ENCODE peak calls at places on chromosomes 6 and 20, in four cellular contexts. V is M059J, T is endothelial cell, I is esophagus squamous epithelium. N is an unnamed sample.

GRCh38 chr6:129102741-129103140 is 219.8 kb downstream of the LAMA2 start:
- DNase-seq in V (no peak), T (no peak), I (no peak), N (no peak)

GRCh38 chr20:4607287-4607713 is 114.4 kb upstream of the PRND start:
- DNase-seq in V (peak), T (peak), I (no peak), N (peak)

GRCh38 chr6:85465762-85466161 is 15.9 kb downstream of the NT5E start:
- DNase-seq in V (peak), T (no peak), I (no peak), N (no peak)

GRCh38 chr6:157631388-157631787 is 191.7 kb upstream of the SNX9 start:
- DNase-seq in V (no peak), T (no peak), I (no peak), N (no peak)

GRCh38 chr20:23190557-23190956 is 104.4 kb upstream of the CD93 start:
- DNase-seq in V (peak), T (no peak), I (no peak), N (no peak)

GRCh38 chr6:56214304-56215101 is 32.9 kb downstream of the COL21A1 start:
- DNase-seq in V (no peak), T (no peak), I (no peak), N (no peak)

GRCh38 chr6:75437451-75438185 is 56.0 kb downstream of the FILIP1 start:
- DNase-seq in V (peak), T (no peak), I (no peak), N (no peak)

GRCh38 chr6:7868926-7869325 is 41.7 kb downstream of the TXNDC5 start:
- DNase-seq in V (no peak), T (no peak), I (no peak), N (no peak)

GRCh38 chr20:44886276-44886671 is 769 bp downstream of the YWHAB start:
- DNase-seq in V (peak), T (no peak), I (no peak), N (no peak)

GRCh38 chr20:56900252-56900651 is 271.1 kb downstream of the TFAP2C start:
- DNase-seq in V (no peak), T (no peak), I (no peak), N (no peak)

GRCh38 chr20:10466325-10466724 is 31.2 kb downstream of the SLX4IP start:
- DNase-seq in V (no peak), T (peak), I (no peak), N (no peak)

GRCh38 chr6:127933852-127934840 is 33.3 kb upstream of the THEMIS start:
- DNase-seq in V (no peak), T (no peak), I (no peak), N (no peak)

GRCh38 chr20:22584630-22584921 is 204 bp upstream of the FOXA2 start:
- DNase-seq in V (no peak), T (no peak), I (no peak), N (no peak)

GRCh38 chr20:47256665-47257236 is 99.7 kb downstream of the ZMYND8 start:
- DNase-seq in V (peak), T (no peak), I (no peak), N (no peak)

GRCh38 chr20:24664266-24664986 is 195.0 kb downstream of the SYNDIG1 start:
- DNase-seq in V (no peak), T (no peak), I (no peak), N (no peak)